ENCODE peak calls at places on chromosomes 13 and 19, in five cellular contexts. Z is K562, S is GM12878, R is GM12892, I is H1. L is an unnamed sample.

GRCh38 chr13:37102896-37103295 is 2.6 kb downstream of the CSNK1A1L start:
- DNase-seq in I (no peak), Z (no peak), R (no peak), S (no peak), L (no peak)

GRCh38 chr19:49555600-49556411 is 24.6 kb downstream of the NOSIP start:
- DNase-seq in Z (peak), S (no peak), I (peak), R (no peak), L (no peak)

GRCh38 chr19:756232-756631 is 5.3 kb downstream of the MISP start:
- DNase-seq in R (no peak), Z (peak), S (no peak), I (no peak), L (no peak)

GRCh38 chr13:20446405-20446804 is 79.3 kb downstream of the CRYL1 start:
- DNase-seq in S (no peak), Z (no peak), R (no peak), I (no peak), L (no peak)

GRCh38 chr19:41951686-41952172 is 7.4 kb downstream of the RABAC1 start:
- DNase-seq in R (peak), I (peak), Z (peak), S (no peak), L (peak)

GRCh38 chr13:94641432-94641941 is 39.8 kb downstream of the GPR180 start:
- DNase-seq in S (no peak), Z (no peak), R (no peak), I (no peak), L (no peak)

GRCh38 chr19:35380450-35381124 is 9.7 kb downstream of the GPR42 start:
- DNase-seq in I (no peak), S (no peak), Z (peak), R (no peak), L (no peak)

GRCh38 chr13:60654405-60654804 is 257.4 kb downstream of the TDRD3 start:
- DNase-seq in Z (no peak), S (no peak), R (no peak), I (no peak), L (no peak)

GRCh38 chr13:98103942-98104880 is 38.7 kb upstream of the FARP1 start:
- DNase-seq in R (no peak), I (no peak), S (no peak), Z (peak), L (no peak)

GRCh38 chr19:46722421-46723022 is 5.6 kb upstream of the PRKD2 start:
- DNase-seq in Z (no peak), I (no peak), S (no peak), R (no peak), L (no peak)

GRCh38 chr13:44191504-44192171 is 182.0 kb upstream of the SERP2 start:
- DNase-seq in R (no peak), Z (peak), I (no peak), S (no peak), L (no peak)

GRCh38 chr13:48501705-48502104 is 31.2 kb downstream of the RCBTB2 start:
- DNase-seq in Z (no peak), R (no peak), S (no peak), I (no peak), L (no peak)

GRCh38 chr13:71320452-71320851 is 546.6 kb downstream of the DACH1 start:
- DNase-seq in Z (no peak), I (no peak), S (no peak), R (no peak), L (no peak)

GRCh38 chr13:110014719-110015118 is 228.3 kb upstream of the IRS2 start:
- DNase-seq in I (no peak), Z (no peak), R (no peak), S (no peak), L (no peak)

GRCh38 chr13:79786176-79786575 is 305.2 kb downstream of the NDFIP2 start:
- DNase-seq in S (no peak), Z (no peak), R (no peak), I (no peak), L (no peak)

GRCh38 chr19:703651-704446 is 4.9 kb upstream of the PALM start:
- DNase-seq in S (no peak), I (peak), R (peak), Z (peak), L (peak)

GRCh38 chr19:49890349-49891311 is 6.1 kb downstream of the IL4I1 start:
- DNase-seq in I (no peak), R (peak), S (no peak), Z (peak), L (peak)

GRCh38 chr13:110218601-110219201 is 88.3 kb downstream of the COL4A1 start:
- DNase-seq in I (no peak), Z (no peak), S (no peak), R (no peak), L (no peak)

GRCh38 chr19:3369337-3370213 is 3.2 kb downstream of the NFIC start:
- DNase-seq in R (peak), Z (no peak), I (no peak), S (no peak), L (no peak)

GRCh38 chr19:37691881-37692504 is 27.6 kb downstream of the ZNF607 start:
- DNase-seq in Z (peak), R (peak), I (peak), S (peak), L (peak)

GRCh38 chr19:37227996-37228395 is 10.0 kb downstream of the ZNF383 start:
- DNase-seq in I (no peak), S (no peak), R (no peak), Z (no peak), L (no peak)

GRCh38 chr19:30686252-30686762 is 314.1 kb downstream of the ZNF536 start:
- DNase-seq in S (no peak), Z (no peak), R (no peak), I (no peak), L (no peak)

GRCh38 chr13:112968910-112969691 is at the start of gene MCF2L:
- DNase-seq in R (no peak), S (no peak), I (no peak), Z (peak), L (no peak)

GRCh38 chr13:31733066-31733465 is 6.3 kb upstream of the RXFP2 start:
- DNase-seq in R (no peak), I (no peak), S (no peak), Z (no peak), L (no peak)
- TF ChIP-seq TAF1 in R (no peak), I (no peak), S (no peak), Z (no peak), L (no peak)

GRCh38 chr19:6608950-6609349 is 18.0 kb upstream of the CD70 start:
- DNase-seq in S (no peak), I (no peak), Z (no peak), R (no peak), L (no peak)

GRCh38 chr19:6611441-6611852 is 20.5 kb upstream of the CD70 start:
- DNase-seq in R (no peak), S (no peak), Z (no peak), I (no peak), L (no peak)

GRCh38 chr19:6613711-6614110 is 22.8 kb upstream of the CD70 start:
- DNase-seq in S (no peak), Z (no peak), I (no peak), R (no peak), L (no peak)

GRCh38 chr19:6616011-6616410 is 25.1 kb upstream of the CD70 start:
- DNase-seq in R (no peak), S (no peak), Z (no peak), I (no peak), L (no peak)

GRCh38 chr19:6610934-6611370 is 20.0 kb upstream of the CD70 start:
- DNase-seq in S (no peak), I (no peak), R (no peak), Z (no peak), L (no peak)
- TF ChIP-seq TAF1 in S (no peak), I (no peak), R (no peak), Z (no peak), L (no peak)

GRCh38 chr19:13986348-13986904 is 19.7 kb downstream of the RFX1 start:
- DNase-seq in S (peak), Z (no peak), I (peak), R (peak), L (peak)
- TF ChIP-seq TAF1 in S (peak), Z (no peak), I (peak), R (peak), L (no peak)

DNA sequence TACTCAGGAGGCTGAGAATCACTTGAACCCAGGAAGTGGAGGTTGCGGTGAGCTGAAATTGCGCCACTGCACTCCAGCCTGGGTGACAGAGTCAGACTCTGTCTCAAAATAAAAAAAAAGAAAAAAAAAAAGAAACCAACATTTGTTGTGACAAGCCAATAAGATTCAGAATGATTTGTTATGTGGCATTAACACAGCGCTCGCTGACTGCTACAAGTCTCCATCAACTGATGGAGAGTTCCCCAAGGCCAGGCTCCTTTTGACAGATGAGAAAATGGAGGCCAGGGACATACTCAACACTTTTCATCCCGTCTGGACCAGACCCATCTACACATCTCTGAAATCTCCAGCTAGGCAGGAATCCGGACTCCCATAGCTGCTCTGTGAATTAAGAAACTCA is 48.7 kb upstream of the PTPRS start:
- DNase-seq in R (no peak), S (no peak), Z (no peak), I (no peak), L (no peak)
- TF ChIP-seq TAF1 in R (no peak), S (no peak), Z (no peak), I (no peak), L (no peak)